ENCODE peak calls at places on chromosomes 11 and 22, in nine cellular contexts. R is neural crest cell; I is HEK293T; C is adipocyte; G is Caki2; K is stimulated activated CD4-positive, alpha-beta T cell treated with anti-CD3 and anti-CD28 coated beads, Interleukin-2, amount 100 ng/mL, for 24 hours; F is effector memory CD8-positive, alpha-beta T cell; L is LoVo; P is AG10803. X is an unnamed sample.
A peak's percentile ranks its signal among the peaks of the same experiment; 100 is the strongest.

GRCh38 chr11:1640076-1640946 is 10.7 kb downstream of the KRTAP5-5 start:
- DNase-seq in R (peak; percentile 37), I (peak; percentile 81), C (peak; percentile 59), G (no peak), K (peak; percentile 40), F (peak; percentile 30), L (peak; percentile 29), P (no peak), X (peak; percentile 48)

GRCh38 chr11:102114032-102114431 is 3.8 kb downstream of the YAP1 start:
- DNase-seq in R (no peak), I (no peak), C (peak; percentile 19), G (no peak), K (no peak), F (no peak), L (no peak), P (no peak), X (no peak)

GRCh38 chr22:36423461-36424404 is 36.0 kb upstream of the MYH9 start:
- DNase-seq in R (no peak), I (no peak), C (no peak), G (no peak), K (no peak), F (no peak), L (no peak), P (peak; percentile 73), X (no peak)

GRCh38 chr11:100855466-100856067 is 168.5 kb downstream of the ARHGAP42 start:
- DNase-seq in R (no peak), I (no peak), C (peak; percentile 88), G (peak; percentile 32), K (no peak), F (no peak), L (peak; percentile 62), P (peak; percentile 65), X (no peak)

GRCh38 chr11:96335389-96335788 is 7.6 kb downstream of the MAML2 start:
- DNase-seq in R (no peak), I (no peak), C (no peak), G (no peak), K (no peak), F (no peak), L (no peak), P (no peak), X (no peak)

GRCh38 chr11:68271023-68271780 is 571 bp downstream of the C11orf24 start:
- DNase-seq in R (peak; percentile 57), I (peak; percentile 82), C (peak; percentile 93), G (peak; percentile 49), K (peak; percentile 60), F (peak; percentile 50), L (peak; percentile 77), P (peak; percentile 85), X (peak; percentile 53)

GRCh38 chr11:8017894-8018741 is 31.0 kb downstream of the EIF3F start:
- DNase-seq in R (no peak), I (no peak), C (peak; percentile 33), G (no peak), K (no peak), F (no peak), L (no peak), P (peak; percentile 34), X (no peak)

GRCh38 chr22:24507742-24508141 is 12.6 kb downstream of the UPB1 start:
- DNase-seq in R (no peak), I (no peak), C (no peak), G (no peak), K (no peak), F (no peak), L (no peak), P (no peak), X (no peak)

GRCh38 chr11:34844466-34845112 is 71.6 kb downstream of the APIP start:
- DNase-seq in R (no peak), I (no peak), C (no peak), G (no peak), K (no peak), F (no peak), L (no peak), P (no peak), X (no peak)

GRCh38 chr11:2816941-2817421 is 68.6 kb downstream of the CDKN1C start:
- DNase-seq in R (no peak), I (no peak), C (peak; percentile 87), G (no peak), K (no peak), F (no peak), L (no peak), P (peak; percentile 88), X (no peak)

GRCh38 chr11:30798547-30799236 is 212.5 kb upstream of the MPPED2 start:
- DNase-seq in R (no peak), I (peak; percentile 23), C (no peak), G (no peak), K (no peak), F (no peak), L (no peak), P (no peak), X (no peak)

GRCh38 chr11:111923351-111923788 is 4.7 kb downstream of the C11orf52 start:
- DNase-seq in R (no peak), I (no peak), C (peak; percentile 62), G (no peak), K (no peak), F (no peak), L (no peak), P (peak; percentile 69), X (no peak)

GRCh38 chr22:31080164-31080847 is 812 bp upstream of the SMTN start:
- DNase-seq in R (no peak), I (no peak), C (no peak), G (no peak), K (no peak), F (no peak), L (no peak), P (no peak), X (no peak)